ENCODE peak calls at places on chromosome 16, in seven cellular contexts. One of them, this sample, is unnamed.

GRCh38 chr16:19520861-19521331 is 1.0 kb downstream of the GDE1 start:
- DNase-seq in stimulated activated CD4-positive, alpha-beta T cell treated with anti-CD3 and anti-CD28 coated beads, Interleukin-15, amount 100 ng/mL, for 48 hours: no peak
- DNase-seq in left colon: peak
- DNase-seq in GM12892: no peak
- DNase-seq in WTC11: no peak
- DNase-seq in adrenal gland: peak
- DNase-seq in activated gamma-delta T cell treated with anti-CD3 and anti-CD28 coated beads, Interleukin-2, amount 50 U/mL, for 16 hours: no peak
- DNase-seq in this sample: no peak

GRCh38 chr16:86579268-86580062 is 1.1 kb downstream of the FOXL1 start:
- DNase-seq in adrenal gland: no peak
- DNase-seq in activated gamma-delta T cell treated with anti-CD3 and anti-CD28 coated beads, Interleukin-2, amount 50 U/mL, for 16 hours: no peak
- DNase-seq in left colon: no peak
- DNase-seq in GM12892: no peak
- DNase-seq in stimulated activated CD4-positive, alpha-beta T cell treated with anti-CD3 and anti-CD28 coated beads, Interleukin-15, amount 100 ng/mL, for 48 hours: no peak
- DNase-seq in WTC11: peak
- DNase-seq in this sample: no peak

GRCh38 chr16:84079664-84080063 is 37.1 kb upstream of the SLC38A8 start:
- DNase-seq in stimulated activated CD4-positive, alpha-beta T cell treated with anti-CD3 and anti-CD28 coated beads, Interleukin-15, amount 100 ng/mL, for 48 hours: no peak
- DNase-seq in GM12892: no peak
- DNase-seq in activated gamma-delta T cell treated with anti-CD3 and anti-CD28 coated beads, Interleukin-2, amount 50 U/mL, for 16 hours: no peak
- DNase-seq in left colon: no peak
- DNase-seq in WTC11: no peak
- DNase-seq in adrenal gland: no peak
- DNase-seq in this sample: no peak

GRCh38 chr16:4376126-4376819 is 4.6 kb downstream of the VASN start:
- DNase-seq in left colon: peak
- DNase-seq in WTC11: peak
- DNase-seq in activated gamma-delta T cell treated with anti-CD3 and anti-CD28 coated beads, Interleukin-2, amount 50 U/mL, for 16 hours: no peak
- DNase-seq in GM12892: no peak
- DNase-seq in stimulated activated CD4-positive, alpha-beta T cell treated with anti-CD3 and anti-CD28 coated beads, Interleukin-15, amount 100 ng/mL, for 48 hours: no peak
- DNase-seq in adrenal gland: peak
- DNase-seq in this sample: peak

GRCh38 chr16:2467301-2468141 is 3.6 kb upstream of the NTN3 start:
- DNase-seq in activated gamma-delta T cell treated with anti-CD3 and anti-CD28 coated beads, Interleukin-2, amount 50 U/mL, for 16 hours: no peak
- DNase-seq in WTC11: peak
- DNase-seq in left colon: peak
- DNase-seq in adrenal gland: peak
- DNase-seq in GM12892: no peak
- DNase-seq in stimulated activated CD4-positive, alpha-beta T cell treated with anti-CD3 and anti-CD28 coated beads, Interleukin-15, amount 100 ng/mL, for 48 hours: no peak
- DNase-seq in this sample: peak

GRCh38 chr16:22681551-22681880 is 132.4 kb upstream of the HS3ST2 start:
- DNase-seq in adrenal gland: no peak
- DNase-seq in stimulated activated CD4-positive, alpha-beta T cell treated with anti-CD3 and anti-CD28 coated beads, Interleukin-15, amount 100 ng/mL, for 48 hours: no peak
- DNase-seq in GM12892: no peak
- DNase-seq in activated gamma-delta T cell treated with anti-CD3 and anti-CD28 coated beads, Interleukin-2, amount 50 U/mL, for 16 hours: no peak
- DNase-seq in left colon: no peak
- DNase-seq in WTC11: no peak
- DNase-seq in this sample: no peak

GRCh38 chr16:53098526-53099317 is 43.9 kb downstream of the CHD9 start:
- DNase-seq in stimulated activated CD4-positive, alpha-beta T cell treated with anti-CD3 and anti-CD28 coated beads, Interleukin-15, amount 100 ng/mL, for 48 hours: no peak
- DNase-seq in activated gamma-delta T cell treated with anti-CD3 and anti-CD28 coated beads, Interleukin-2, amount 50 U/mL, for 16 hours: peak
- DNase-seq in WTC11: peak
- DNase-seq in left colon: peak
- DNase-seq in GM12892: peak
- DNase-seq in adrenal gland: peak
- DNase-seq in this sample: peak

GRCh38 chr16:30368122-30368791 is 2.0 kb downstream of the TBC1D10B start:
- DNase-seq in GM12892: no peak
- DNase-seq in adrenal gland: peak
- DNase-seq in left colon: no peak
- DNase-seq in stimulated activated CD4-positive, alpha-beta T cell treated with anti-CD3 and anti-CD28 coated beads, Interleukin-15, amount 100 ng/mL, for 48 hours: no peak
- DNase-seq in WTC11: no peak
- DNase-seq in activated gamma-delta T cell treated with anti-CD3 and anti-CD28 coated beads, Interleukin-2, amount 50 U/mL, for 16 hours: no peak
- DNase-seq in this sample: no peak

GRCh38 chr16:49336581-49336980 is 37.0 kb upstream of the C16orf78 start:
- DNase-seq in adrenal gland: no peak
- DNase-seq in activated gamma-delta T cell treated with anti-CD3 and anti-CD28 coated beads, Interleukin-2, amount 50 U/mL, for 16 hours: no peak
- DNase-seq in GM12892: no peak
- DNase-seq in stimulated activated CD4-positive, alpha-beta T cell treated with anti-CD3 and anti-CD28 coated beads, Interleukin-15, amount 100 ng/mL, for 48 hours: no peak
- DNase-seq in WTC11: no peak
- DNase-seq in left colon: no peak
- DNase-seq in this sample: no peak

GRCh38 chr16:2768403-2769089 is 8.5 kb downstream of the ELOB start:
- DNase-seq in activated gamma-delta T cell treated with anti-CD3 and anti-CD28 coated beads, Interleukin-2, amount 50 U/mL, for 16 hours: no peak
- DNase-seq in GM12892: no peak
- DNase-seq in WTC11: no peak
- DNase-seq in left colon: no peak
- DNase-seq in stimulated activated CD4-positive, alpha-beta T cell treated with anti-CD3 and anti-CD28 coated beads, Interleukin-15, amount 100 ng/mL, for 48 hours: no peak
- DNase-seq in adrenal gland: no peak
- DNase-seq in this sample: no peak

GRCh38 chr16:46607529-46607928 is 13.7 kb downstream of the SHCBP1 start:
- DNase-seq in activated gamma-delta T cell treated with anti-CD3 and anti-CD28 coated beads, Interleukin-2, amount 50 U/mL, for 16 hours: no peak
- DNase-seq in GM12892: no peak
- DNase-seq in stimulated activated CD4-positive, alpha-beta T cell treated with anti-CD3 and anti-CD28 coated beads, Interleukin-15, amount 100 ng/mL, for 48 hours: no peak
- DNase-seq in left colon: no peak
- DNase-seq in WTC11: no peak
- DNase-seq in adrenal gland: no peak
- DNase-seq in this sample: no peak

GRCh38 chr16:53714080-53715050 is 10.4 kb downstream of the FTO start:
- DNase-seq in WTC11: no peak
- DNase-seq in adrenal gland: no peak
- DNase-seq in activated gamma-delta T cell treated with anti-CD3 and anti-CD28 coated beads, Interleukin-2, amount 50 U/mL, for 16 hours: no peak
- DNase-seq in stimulated activated CD4-positive, alpha-beta T cell treated with anti-CD3 and anti-CD28 coated beads, Interleukin-15, amount 100 ng/mL, for 48 hours: no peak
- DNase-seq in GM12892: no peak
- DNase-seq in left colon: no peak
- DNase-seq in this sample: no peak

GRCh38 chr16:66588981-66589713 is 9.9 kb downstream of the CMTM2 start:
- DNase-seq in GM12892: peak
- DNase-seq in left colon: peak
- DNase-seq in stimulated activated CD4-positive, alpha-beta T cell treated with anti-CD3 and anti-CD28 coated beads, Interleukin-15, amount 100 ng/mL, for 48 hours: peak
- DNase-seq in WTC11: peak
- DNase-seq in activated gamma-delta T cell treated with anti-CD3 and anti-CD28 coated beads, Interleukin-2, amount 50 U/mL, for 16 hours: peak
- DNase-seq in adrenal gland: peak
- DNase-seq in this sample: peak

This sample was measured in upper lobe of right lung.